ENCODE peak calls at places on chromosomes 13 and 19, in five cellular contexts. P is endodermal cell, O is cardiac muscle cell, S is gastrocnemius medialis, U is heart right ventricle. M is an unnamed sample.

GRCh38 chr13:67416047-67416925 is 186.2 kb upstream of the PCDH9 start:
- DNase-seq in P (peak; percentile 93), O (peak; percentile 64), S (no peak), U (no peak), M (peak; percentile 28)

GRCh38 chr13:69571606-69572323 is 535.9 kb upstream of the ATXN8OS start:
- DNase-seq in P (no peak), O (no peak), S (no peak), U (no peak), M (no peak)

GRCh38 chr13:110575322-110576069 is 14.0 kb upstream of the RAB20 start:
- DNase-seq in P (peak; percentile 89), O (peak; percentile 33), S (no peak), U (peak; percentile 23), M (peak; percentile 51)

GRCh38 chr19:32830231-32831014 is 39.1 kb downstream of the SLC7A9 start:
- DNase-seq in P (no peak), O (peak; percentile 17), S (no peak), U (no peak), M (no peak)

GRCh38 chr13:20448470-20448869 is 77.2 kb downstream of the CRYL1 start:
- DNase-seq in P (no peak), O (no peak), S (no peak), U (no peak), M (no peak)

GRCh38 chr13:28548468-28548867 is 53.5 kb upstream of the FLT1 start:
- DNase-seq in P (no peak), O (no peak), S (no peak), U (no peak), M (no peak)

GRCh38 chr19:15576526-15577156 is 38.4 kb upstream of the CYP4F8 start:
- DNase-seq in P (no peak), O (no peak), S (no peak), U (no peak), M (no peak)

GRCh38 chr13:83883061-83883523 is 818 bp upstream of the SLITRK1 start:
- DNase-seq in P (peak; percentile 57), O (no peak), S (no peak), U (no peak), M (no peak)

GRCh38 chr13:48808689-48809088 is 155.0 kb downstream of the CYSLTR2 start:
- DNase-seq in P (no peak), O (peak; percentile 61), S (no peak), U (no peak), M (no peak)

GRCh38 chr13:53782400-53783030 is 753.9 kb downstream of the OLFM4 start:
- DNase-seq in P (peak; percentile 65), O (peak; percentile 62), S (no peak), U (no peak), M (no peak)

GRCh38 chr19:12092065-12092867 is 27.7 kb downstream of the ZNF844 start:
- DNase-seq in P (peak; percentile 97), O (peak; percentile 93), S (peak; percentile 59), U (peak; percentile 90), M (peak; percentile 90)

GRCh38 chr19:46901701-46902401 is 41.1 kb downstream of the ARHGAP35 start:
- DNase-seq in P (no peak), O (no peak), S (no peak), U (no peak), M (no peak)

GRCh38 chr13:45086484-45086883 is 33.8 kb upstream of the GTF2F2 start:
- DNase-seq in P (no peak), O (peak; percentile 25), S (no peak), U (no peak), M (no peak)

DNA sequence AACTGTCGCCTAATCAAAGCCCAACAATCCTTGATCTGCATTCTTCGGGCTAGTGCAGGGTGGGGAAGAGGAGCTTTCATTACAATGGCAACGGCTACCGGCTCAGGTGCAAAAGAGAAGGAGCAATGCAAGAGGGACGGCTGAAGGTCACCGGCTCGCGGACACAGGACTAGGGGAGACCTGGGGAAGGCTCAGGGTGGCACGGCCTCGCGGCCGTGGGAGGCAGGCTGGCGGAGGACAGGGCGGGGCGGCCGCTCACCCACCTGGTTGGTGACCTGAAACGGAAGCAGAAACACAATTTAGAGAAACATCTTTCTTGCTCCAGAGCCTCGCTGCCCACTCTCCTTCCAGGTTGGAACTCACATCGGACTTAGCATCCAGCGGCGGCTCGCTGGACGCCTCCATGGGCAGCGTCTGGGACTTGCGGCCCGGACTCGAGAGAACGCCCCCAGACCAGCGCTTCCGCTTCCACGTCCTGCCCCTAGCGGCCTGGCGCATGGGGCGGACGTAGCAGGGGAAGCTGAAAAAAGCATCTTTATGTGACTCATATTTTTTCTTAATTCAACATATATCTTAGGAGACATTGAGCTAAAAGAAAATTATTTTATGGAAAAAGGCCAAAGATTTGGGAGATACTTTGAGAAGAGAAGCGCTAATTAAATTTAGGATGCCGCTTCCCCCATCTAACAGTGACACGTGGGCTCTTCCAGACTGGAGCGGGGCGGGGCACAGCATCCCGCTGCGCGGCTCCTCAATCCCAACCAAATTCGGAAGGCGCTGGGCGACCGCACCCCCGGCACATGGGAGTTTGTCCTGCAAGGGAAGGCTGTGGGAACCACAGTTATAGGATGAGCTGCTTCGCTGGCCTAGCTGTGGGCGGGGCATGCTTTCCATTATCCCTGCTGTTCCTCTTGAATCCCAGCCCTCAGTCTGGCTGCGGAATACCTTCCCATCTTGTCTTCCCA is at the start of gene COMMD6:
- DNase-seq in P (peak; percentile 96), O (peak; percentile 92), S (peak; percentile 46), U (peak; percentile 80), M (peak; percentile 88)
- TF ChIP-seq CTCF in P (peak; percentile 45), O (no peak), S (peak; percentile 65), U (peak; percentile 70), M (peak; percentile 72)

GRCh38 chr13:18949970-18950369 is 231.7 kb downstream of the TUBA3C start:
- DNase-seq in P (no peak), O (no peak), S (no peak), U (no peak), M (no peak)

GRCh38 chr13:18949489-18949761 is 232.2 kb downstream of the TUBA3C start:
- DNase-seq in P (no peak), O (no peak), S (no peak), U (no peak), M (no peak)

GRCh38 chr13:18947376-18947977 is 234.1 kb downstream of the TUBA3C start:
- DNase-seq in P (no peak), O (no peak), S (no peak), U (no peak), M (no peak)

GRCh38 chr13:18948012-18948663 is 233.5 kb downstream of the TUBA3C start:
- DNase-seq in P (no peak), O (no peak), S (no peak), U (no peak), M (no peak)

GRCh38 chr13:18948664-18949488 is 232.7 kb downstream of the TUBA3C start:
- DNase-seq in P (no peak), O (no peak), S (no peak), U (no peak), M (no peak)
- H3K9me3 ChIP-seq in P (peaks cover 34% of the 10 kb centered on the region), O (no peaks in the 10 kb centered on the region), S (no peaks in the 10 kb centered on the region), U (no peaks in the 10 kb centered on the region), M (no peaks in the 10 kb centered on the region)

GRCh38 chr13:105336706-105337582 is 1198.5 kb downstream of the EFNB2 start:
- DNase-seq in P (no peak), O (peak; percentile 31), S (no peak), U (no peak), M (no peak)

GRCh38 chr13:105334211-105334610 is 1201.3 kb downstream of the EFNB2 start:
- DNase-seq in P (no peak), O (peak; percentile 39), S (no peak), U (no peak), M (no peak)

GRCh38 chr13:105338044-105338443 is 1197.4 kb downstream of the EFNB2 start:
- DNase-seq in P (no peak), O (no peak), S (no peak), U (no peak), M (no peak)

GRCh38 chr13:105329359-105329758 is 1206.1 kb downstream of the EFNB2 start:
- DNase-seq in P (no peak), O (no peak), S (no peak), U (no peak), M (no peak)

GRCh38 chr13:105333416-105333815 is 1202.0 kb downstream of the EFNB2 start:
- DNase-seq in P (no peak), O (no peak), S (no peak), U (no peak), M (no peak)
- H3K4me1 ChIP-seq in P (no peaks in the 10 kb centered on the region), O (no peaks in the 10 kb centered on the region), S (no peaks in the 10 kb centered on the region), U (peaks cover 4% of the 10 kb centered on the region), M (no peaks in the 10 kb centered on the region)

GRCh38 chr13:41751734-41752445 is 209.0 kb downstream of the VWA8 start:
- DNase-seq in P (no peak), O (no peak), S (no peak), U (no peak), M (no peak)
- TF ChIP-seq CTCF in P (no peak), O (no peak), S (no peak), U (no peak), M (no peak)

GRCh38 chr19:27694361-27695055 is 1518.4 kb downstream of the UQCRFS1 start:
- DNase-seq in P (no peak), O (no peak), S (no peak), U (no peak), M (no peak)
- H3K9me3 ChIP-seq in P (peaks cover 54% of the 10 kb centered on the region), O (no peaks in the 10 kb centered on the region), S (no peaks in the 10 kb centered on the region), U (peaks cover 4% of the 10 kb centered on the region), M (no peaks in the 10 kb centered on the region)

DNA sequence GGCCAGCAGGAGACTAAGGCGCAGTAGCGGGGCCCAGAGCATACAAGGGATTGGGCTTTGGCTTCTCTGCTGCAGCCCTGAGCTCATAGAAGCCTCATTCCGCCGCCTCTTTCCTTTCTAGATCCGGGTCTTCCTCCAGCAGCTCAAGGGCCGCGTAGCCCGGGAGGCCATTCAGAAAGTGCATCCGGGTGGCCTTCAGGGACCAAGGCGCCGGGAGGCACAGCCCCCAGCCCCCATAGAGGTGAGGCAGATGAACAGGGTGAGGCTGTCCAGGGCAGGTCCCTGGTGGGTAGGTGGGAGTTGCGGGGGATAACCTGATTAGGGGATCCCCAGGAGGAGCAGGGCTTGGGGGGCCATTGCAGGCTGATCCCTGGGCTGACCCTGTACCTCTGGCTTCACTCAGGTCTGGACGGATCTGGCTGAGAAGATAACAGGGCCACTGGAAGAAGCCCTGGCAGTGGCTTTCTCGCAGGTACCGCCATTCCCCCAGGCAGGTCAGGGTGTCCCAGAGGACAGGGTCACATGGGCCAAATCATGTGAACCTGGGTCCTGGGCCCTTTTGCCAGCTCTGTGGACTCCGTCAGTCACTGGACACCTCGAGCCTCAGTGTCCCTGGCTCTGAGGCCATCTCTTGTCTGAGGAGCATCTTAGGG is 1.3 kb downstream of the SNAPC2 start:
- DNase-seq in P (no peak), O (no peak), S (no peak), U (no peak), M (no peak)
- H3K4me1 ChIP-seq in P (peaks cover 5% of the 10 kb centered on the region), O (peaks cover 8% of the 10 kb centered on the region), S (peaks cover 16% of the 10 kb centered on the region), U (peaks cover 69% of the 10 kb centered on the region), M (peaks cover 26% of the 10 kb centered on the region)

M was measured in psoas muscle.